ENCODE peak calls at places on chromosome 15, in six cellular contexts. B is BE2C; H is progenitor cell of endocrine pancreas; A is dorsolateral prefrontal cortex; L is GM13977; D is CD8-positive, alpha-beta T cell. W is an unnamed sample.

GRCh38 chr15:96544162-96544756 is 213.8 kb downstream of the NR2F2 start:
- DNase-seq in B (peak), H (no peak), A (no peak), L (no peak), D (no peak), W (no peak)

GRCh38 chr15:100720406-100720967 is 118.1 kb downstream of the ASB7 start:
- DNase-seq in B (no peak), H (no peak), A (no peak), L (no peak), D (no peak), W (no peak)

GRCh38 chr15:98874773-98875172 is 132.8 kb downstream of the PGPEP1L start:
- DNase-seq in B (no peak), H (no peak), A (no peak), L (no peak), D (no peak), W (no peak)

GRCh38 chr15:35491999-35492398 is 54.0 kb downstream of the DPH6 start:
- DNase-seq in B (no peak), H (no peak), A (no peak), L (no peak), D (no peak), W (no peak)

GRCh38 chr15:48040166-48040817 is 80.5 kb upstream of the SLC24A5 start:
- DNase-seq in B (peak), H (no peak), A (no peak), L (no peak), D (no peak), W (no peak)

GRCh38 chr15:51094606-51095569 is at the start of gene TNFAIP8L3:
- DNase-seq in B (no peak), H (no peak), A (no peak), L (peak), D (no peak), W (no peak)

GRCh38 chr15:63967616-63968015 is 78.7 kb downstream of the DAPK2 start:
- DNase-seq in B (no peak), H (no peak), A (no peak), L (no peak), D (no peak), W (no peak)

GRCh38 chr15:81302605-81303204 is 21.2 kb downstream of the STARD5 start:
- DNase-seq in B (no peak), H (no peak), A (no peak), L (no peak), D (no peak), W (no peak)

GRCh38 chr15:40891810-40892448 is 2.3 kb upstream of the VPS18 start:
- DNase-seq in B (peak), H (no peak), A (no peak), L (peak), D (no peak), W (no peak)

GRCh38 chr15:96184297-96184696 is 146.2 kb upstream of the NR2F2 start:
- DNase-seq in B (no peak), H (no peak), A (no peak), L (no peak), D (no peak), W (no peak)

GRCh38 chr15:94056314-94056713 is 175.0 kb upstream of the MCTP2 start:
- DNase-seq in B (no peak), H (no peak), A (no peak), L (no peak), D (no peak), W (no peak)

GRCh38 chr15:88586401-88587162 is 34.6 kb upstream of the AEN start:
- DNase-seq in B (peak), H (no peak), A (no peak), L (no peak), D (no peak), W (no peak)

GRCh38 chr15:92073044-92073785 is 219.7 kb downstream of the SLCO3A1 start:
- DNase-seq in B (no peak), H (no peak), A (no peak), L (no peak), D (no peak), W (no peak)

GRCh38 chr15:48046813-48047483 is 73.8 kb upstream of the SLC24A5 start:
- DNase-seq in B (no peak), H (no peak), A (no peak), L (no peak), D (no peak), W (no peak)

GRCh38 chr15:93037341-93038063 is 51.5 kb downstream of the RGMA start:
- DNase-seq in B (peak), H (no peak), A (no peak), L (peak), D (no peak), W (no peak)

GRCh38 chr15:70584838-70585706 is 178.3 kb downstream of the UACA start:
- DNase-seq in B (peak), H (peak), A (no peak), L (peak), D (peak), W (peak)
- TF ChIP-seq CTCF in B (peak), H (peak), A (peak), L (peak), D (peak), W (peak)

GRCh38 chr15:37289109-37289765 is 188.9 kb upstream of the MEIS2 start:
- DNase-seq in B (peak), H (no peak), A (no peak), L (no peak), D (no peak), W (no peak)
- TF ChIP-seq CTCF in B (peak), H (peak), A (peak), L (no peak), D (no peak), W (no peak)

GRCh38 chr15:22885105-22885504 is 46.6 kb downstream of the NIPA2 start:
- DNase-seq in B (no peak), H (no peak), A (no peak), L (no peak), D (no peak), W (no peak)

GRCh38 chr15:22883196-22883595 is 44.7 kb downstream of the NIPA2 start:
- DNase-seq in B (no peak), H (no peak), A (no peak), L (no peak), D (no peak), W (no peak)

GRCh38 chr15:22887157-22887951 is 48.9 kb downstream of the NIPA2 start:
- DNase-seq in B (peak), H (no peak), A (peak), L (no peak), D (no peak), W (no peak)

GRCh38 chr15:22881739-22882440 is 43.4 kb downstream of the NIPA2 start:
- DNase-seq in B (no peak), H (no peak), A (no peak), L (no peak), D (no peak), W (no peak)

GRCh38 chr15:22884344-22884743 is 45.9 kb downstream of the NIPA2 start:
- DNase-seq in B (no peak), H (no peak), A (no peak), L (no peak), D (no peak), W (no peak)
- TF ChIP-seq CTCF in B (peak), H (peak), A (no peak), L (peak), D (no peak), W (no peak)

DNA sequence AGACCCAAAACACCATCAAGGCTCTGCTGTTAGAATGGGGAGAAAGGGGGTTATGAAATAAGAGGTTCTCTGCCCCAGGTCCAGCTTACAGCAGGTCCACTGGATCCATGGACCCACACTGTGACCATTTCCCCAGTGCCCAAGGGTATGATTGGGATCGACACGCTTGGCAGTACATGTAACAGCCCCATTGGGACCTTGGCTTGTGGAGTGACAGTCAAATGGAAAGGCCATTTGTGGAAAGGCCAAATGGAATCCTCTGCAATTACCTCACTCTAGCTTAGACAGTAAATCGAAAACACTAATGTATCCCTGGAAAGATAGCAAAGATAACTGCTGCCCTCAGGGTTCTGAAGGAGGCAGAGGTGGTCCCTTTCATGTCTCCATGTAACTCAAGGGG is 109.0 kb downstream of the MINAR1 start:
- DNase-seq in B (peak), H (no peak), A (no peak), L (no peak), D (no peak), W (no peak)
- TF ChIP-seq CTCF in B (no peak), H (no peak), A (no peak), L (no peak), D (no peak), W (no peak)

W was measured in mesothelial cell of epicardium.